ENCODE peak calls at places on chromosomes 16 and 17, in ten cellular contexts. T is EH; L is cardiac fibroblast; Z is T-helper 1 cell; G is CD8-positive, alpha-beta memory T cell; O is C1 segment of cervical spinal cord; C is activated naive CD4-positive, alpha-beta T cell; H is activated CD4-positive, alpha-beta T cell treated with anti-CD3 and anti-CD28 coated beads, Interleukin-2, amount 50 U/mL, for 1 hour; N is stimulated activated CD4-positive, alpha-beta T cell treated with anti-CD3 and anti-CD28 coated beads, Interleukin-12 subunit alpha, Interleukin-12 subunit beta, amount 100 ng/mL, for 4 hours; R is HS-5. M is an unnamed sample.

GRCh38 chr17:76989519-76989918 is 121.3 kb downstream of the MGAT5B start:
- DNase-seq in T (no peak), L (no peak), Z (no peak), G (no peak), O (no peak), C (no peak), H (no peak), N (no peak), R (no peak), M (no peak)

GRCh38 chr17:42586514-42587230 is 9.1 kb upstream of the PSMC3IP start:
- DNase-seq in T (no peak), L (no peak), Z (no peak), G (no peak), O (no peak), C (no peak), H (no peak), N (no peak), R (no peak), M (no peak)

GRCh38 chr16:17476414-17477259 is 5.9 kb upstream of the XYLT1 start:
- DNase-seq in T (peak), L (peak), Z (peak), G (no peak), O (no peak), C (no peak), H (peak), N (no peak), R (no peak), M (peak)

GRCh38 chr17:17324616-17325015 is 21.4 kb downstream of the NT5M start:
- DNase-seq in T (no peak), L (no peak), Z (no peak), G (no peak), O (no peak), C (no peak), H (no peak), N (no peak), R (no peak), M (no peak)

GRCh38 chr17:21193031-21193430 is 20.9 kb downstream of the TMEM11 start:
- DNase-seq in T (no peak), L (no peak), Z (no peak), G (no peak), O (no peak), C (no peak), H (no peak), N (no peak), R (no peak), M (no peak)

GRCh38 chr16:2611499-2611862 is 70.8 kb upstream of the KCTD5 start:
- DNase-seq in T (no peak), L (no peak), Z (no peak), G (no peak), O (no peak), C (no peak), H (no peak), N (no peak), R (no peak), M (no peak)

GRCh38 chr17:69056179-69056823 is 4.4 kb downstream of the ABCA9 start:
- DNase-seq in T (no peak), L (no peak), Z (no peak), G (no peak), O (no peak), C (no peak), H (no peak), N (no peak), R (no peak), M (no peak)

GRCh38 chr17:11852911-11853310 is 144.4 kb downstream of the ZNF18 start:
- DNase-seq in T (no peak), L (no peak), Z (no peak), G (no peak), O (no peak), C (no peak), H (no peak), N (no peak), R (no peak), M (no peak)